ENCODE peak calls at places on chromosomes 16 and 17, in ten cellular contexts. E is heart left ventricle; L is heart right ventricle; N is cardiac muscle cell; C is hepatocyte; M is CD8-positive, alpha-beta T cell; D is GM23248; W is BE2C; F is IMR-90; K is stomach. R is an unnamed sample.

GRCh38 chr16:1984347-1985225 is 593 bp downstream of the GFER start:
- DNase-seq in E (no peak), L (no peak), N (no peak), C (peak; percentile 74), M (no peak), D (peak; percentile 68), W (no peak), F (peak; percentile 13), K (no peak), R (no peak)

GRCh38 chr16:50152807-50153647 is at the start of gene TENT4B:
- DNase-seq in E (peak; percentile 94), L (peak; percentile 89), N (peak; percentile 89), C (peak; percentile 91), M (peak; percentile 83), D (peak; percentile 92), W (peak; percentile 86), F (peak; percentile 66), K (peak; percentile 87), R (peak; percentile 94)

GRCh38 chr17:50151041-50151936 is 812 bp upstream of the PPP1R9B start:
- DNase-seq in E (peak; percentile 95), L (peak; percentile 93), N (peak; percentile 95), C (peak; percentile 96), M (peak; percentile 81), D (peak; percentile 96), W (peak; percentile 95), F (peak; percentile 89), K (peak; percentile 91), R (peak; percentile 96)

GRCh38 chr17:35745749-35746320 is 7.2 kb downstream of the GAS2L2 start:
- DNase-seq in E (no peak), L (no peak), N (no peak), C (no peak), M (no peak), D (no peak), W (no peak), F (no peak), K (no peak), R (no peak)

GRCh38 chr17:50986989-50987660 is 121.0 kb upstream of the TOB1 start:
- DNase-seq in E (no peak), L (no peak), N (no peak), C (no peak), M (no peak), D (peak; percentile 80), W (no peak), F (peak; percentile 79), K (no peak), R (no peak)

GRCh38 chr16:819336-819735 is 18.8 kb upstream of the GNG13 start:
- DNase-seq in E (no peak), L (no peak), N (no peak), C (no peak), M (peak; percentile 26), D (no peak), W (no peak), F (no peak), K (no peak), R (no peak)

GRCh38 chr16:52515068-52515671 is 31.8 kb downstream of the TOX3 start:
- DNase-seq in E (no peak), L (no peak), N (peak; percentile 53), C (peak; percentile 28), M (no peak), D (peak; percentile 4), W (no peak), F (no peak), K (no peak), R (no peak)

GRCh38 chr16:66486773-66487579 is 59.9 kb downstream of the BEAN1 start:
- DNase-seq in E (no peak), L (peak; percentile 38), N (no peak), C (peak; percentile 61), M (no peak), D (peak; percentile 88), W (peak; percentile 57), F (peak; percentile 83), K (peak; percentile 24), R (peak; percentile 48)

GRCh38 chr17:16988749-16989229 is 16.9 kb upstream of the TNFRSF13B start:
- DNase-seq in E (no peak), L (no peak), N (no peak), C (no peak), M (no peak), D (no peak), W (no peak), F (no peak), K (no peak), R (no peak)

GRCh38 chr16:60491258-60491657 is 1545.0 kb downstream of the CDH8 start:
- DNase-seq in E (no peak), L (no peak), N (no peak), C (no peak), M (no peak), D (no peak), W (no peak), F (no peak), K (no peak), R (no peak)

GRCh38 chr17:59683283-59683682 is 23.9 kb downstream of the PTRH2 start:
- DNase-seq in E (no peak), L (no peak), N (no peak), C (no peak), M (no peak), D (no peak), W (no peak), F (no peak), K (no peak), R (no peak)

GRCh38 chr16:87956169-87956770 is 5.0 kb downstream of the BANP start:
- DNase-seq in E (peak; percentile 72), L (peak; percentile 66), N (peak; percentile 22), C (peak; percentile 67), M (peak; percentile 50), D (peak; percentile 54), W (no peak), F (peak; percentile 83), K (no peak), R (peak; percentile 50)

GRCh38 chr16:60206511-60206910 is 1472.4 kb upstream of the GOT2 start:
- DNase-seq in E (no peak), L (no peak), N (no peak), C (no peak), M (no peak), D (no peak), W (no peak), F (no peak), K (no peak), R (no peak)

GRCh38 chr17:29622337-29623282 is at the start of gene CORO6:
- DNase-seq in E (peak; percentile 85), L (no peak), N (peak; percentile 92), C (peak; percentile 78), M (peak; percentile 55), D (peak; percentile 78), W (peak; percentile 75), F (peak; percentile 23), K (peak; percentile 60), R (peak; percentile 69)

GRCh38 chr17:7296189-7296861 is 1.9 kb upstream of the YBX2 start:
- DNase-seq in E (peak; percentile 93), L (peak; percentile 81), N (peak; percentile 92), C (peak; percentile 93), M (peak; percentile 58), D (peak; percentile 95), W (peak; percentile 80), F (peak; percentile 74), K (peak; percentile 85), R (peak; percentile 94)
- H3K4me1 ChIP-seq in E (peaks cover 2% of the 10 kb centered on the region), L (peaks cover 50% of the 10 kb centered on the region), N (peaks cover 33% of the 10 kb centered on the region), C (peaks cover 28% of the 10 kb centered on the region), M (peaks cover 25% of the 10 kb centered on the region), D (no peaks in the 10 kb centered on the region), W (no peaks in the 10 kb centered on the region), F (peaks cover 3% of the 10 kb centered on the region), K (peaks cover 31% of the 10 kb centered on the region), R (peaks cover 12% of the 10 kb centered on the region)

DNA sequence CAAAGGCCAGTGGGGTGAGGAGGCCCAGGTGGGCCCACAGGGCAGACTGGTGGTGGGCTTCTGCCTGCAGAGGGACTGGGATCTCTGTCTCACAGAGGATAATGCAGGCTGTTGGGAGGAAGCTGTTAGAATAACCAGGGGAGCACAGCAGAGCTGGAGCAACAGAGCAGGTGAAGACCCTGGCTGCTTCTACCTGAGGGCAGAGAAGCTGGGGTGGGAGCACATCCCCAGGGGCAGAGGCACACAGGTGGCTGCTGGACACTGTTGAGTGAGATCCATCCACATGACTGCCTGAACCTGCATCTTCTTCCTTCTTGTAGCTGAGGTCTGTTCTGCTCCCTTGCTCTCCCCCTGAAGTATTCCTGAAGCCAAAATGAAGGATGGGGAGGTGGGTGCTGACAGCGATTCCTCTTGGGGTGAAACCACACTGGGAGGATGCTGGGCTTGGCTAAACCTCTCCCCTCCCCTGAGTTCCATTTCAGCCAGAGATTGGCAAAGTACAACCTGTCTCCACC is 1725.0 kb downstream of the TP53TG3F start:
- DNase-seq in E (peak; percentile 24), L (no peak), N (no peak), C (no peak), M (no peak), D (no peak), W (no peak), F (no peak), K (no peak), R (no peak)
- H3K9me3 ChIP-seq in E (no peaks in the 10 kb centered on the region), L (no peaks in the 10 kb centered on the region), N (peaks cover 4% of the 10 kb centered on the region), C (no peaks in the 10 kb centered on the region), M (no peaks in the 10 kb centered on the region), D (no peaks in the 10 kb centered on the region), W (peaks cover 3% of the 10 kb centered on the region), F (peaks cover 32% of the 10 kb centered on the region), K (no peaks in the 10 kb centered on the region), R (no peaks in the 10 kb centered on the region)

DNA sequence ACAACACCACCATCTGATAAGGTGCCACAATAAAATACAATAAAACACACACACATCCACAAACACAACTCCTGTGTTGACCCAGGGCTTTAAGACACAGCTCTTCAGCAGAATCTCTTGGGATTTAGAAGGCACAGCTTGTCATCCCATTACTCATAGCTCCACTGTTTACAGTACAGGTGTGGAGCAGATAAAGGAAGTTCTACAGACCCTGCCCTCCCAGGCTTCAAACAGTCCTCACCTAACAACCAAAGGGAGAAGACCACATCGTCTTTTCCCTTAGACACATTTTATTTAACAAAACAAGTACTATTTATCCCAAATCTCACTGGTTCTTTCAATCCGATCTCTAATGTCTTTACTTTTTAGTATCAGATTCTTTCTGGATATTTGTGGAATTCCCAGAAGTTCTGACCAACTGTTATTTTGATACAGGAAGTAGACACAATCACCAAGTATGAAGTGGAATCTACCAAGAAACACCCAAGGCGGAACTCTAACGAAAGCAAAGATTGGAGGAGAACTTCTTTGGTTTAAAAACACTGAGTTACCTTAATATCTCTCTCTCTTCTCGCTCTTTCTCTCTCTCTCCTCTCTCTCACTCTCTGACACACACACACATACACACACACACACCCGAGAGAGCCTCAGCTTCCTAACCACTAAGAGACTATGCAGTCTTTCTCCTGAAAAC is 46.1 kb downstream of the CYTH1 start:
- DNase-seq in E (no peak), L (no peak), N (no peak), C (peak; percentile 82), M (no peak), D (peak; percentile 47), W (no peak), F (no peak), K (no peak), R (no peak)
- H3K4me3 ChIP-seq in E (peak overlapping the region; percentile 35), L (peak overlapping the region; percentile 53), N (no peak overlapping the region), C (peak overlapping the region; percentile 37), M (peak overlapping the region; percentile 63), D (peak overlapping the region; percentile 8), W (peak overlapping the region; percentile 85), F (no peak overlapping the region), K (peak overlapping the region; percentile 47), R (peak overlapping the region; percentile 66)

GRCh38 chr17:57894848-57895247 is 45.0 kb upstream of the MRPS23 start:
- DNase-seq in E (no peak), L (no peak), N (no peak), C (no peak), M (no peak), D (no peak), W (no peak), F (no peak), K (no peak), R (no peak)
- H3K4me1 ChIP-seq in E (peaks cover 17% of the 10 kb centered on the region), L (peaks cover 97% of the 10 kb centered on the region), N (peaks cover 26% of the 10 kb centered on the region), C (peaks cover 48% of the 10 kb centered on the region), M (peaks cover 4% of the 10 kb centered on the region), D (peaks cover 56% of the 10 kb centered on the region), W (peaks cover 9% of the 10 kb centered on the region), F (peaks cover 49% of the 10 kb centered on the region), K (peaks cover 84% of the 10 kb centered on the region), R (peaks cover 49% of the 10 kb centered on the region)